ENCODE peak calls at places on chromosomes 5 and 9, in nine cellular contexts. U, D, H, Z, F, R, I, C and Y are unnamed samples.
A peak's percentile ranks its signal among the peaks of the same experiment; 100 is the strongest.

GRCh38 chr9:22813520-22813919 is 366.9 kb downstream of the DMRTA1 start:
- DNase-seq in H (no peak), D (no peak), F (no peak), Z (no peak), U (no peak), C (no peak), I (no peak), R (no peak), Y (peak; percentile 15)

GRCh38 chr5:15249152-15249551 is 250.8 kb upstream of the FBXL7 start:
- DNase-seq in F (no peak), D (no peak), I (no peak), H (no peak), Z (no peak), U (no peak), R (no peak), C (no peak), Y (no peak)

GRCh38 chr5:147628054-147628895 is 118.4 kb upstream of the DPYSL3 start:
- DNase-seq in F (peak; percentile 40), D (peak; percentile 1), Z (no peak), I (peak; percentile 63), C (peak; percentile 1), H (peak; percentile 34), R (peak; percentile 27), U (peak; percentile 78), Y (peak; percentile 71)

GRCh38 chr5:112420111-112420864 is 1.2 kb upstream of the EPB41L4A start:
- DNase-seq in R (no peak), Z (peak; percentile 86), F (peak; percentile 86), I (peak; percentile 81), D (no peak), U (peak; percentile 89), C (peak; percentile 15), H (peak; percentile 29), Y (peak; percentile 8)

GRCh38 chr5:146993876-146994530 is 115.4 kb upstream of the PPP2R2B start:
- DNase-seq in F (no peak), R (no peak), D (no peak), Z (no peak), I (no peak), H (peak; percentile 4), C (no peak), U (no peak), Y (peak; percentile 57)

GRCh38 chr9:127264462-127265040 is at the start of gene GARNL3:
- DNase-seq in R (no peak), I (no peak), H (no peak), C (no peak), U (no peak), Z (no peak), D (no peak), F (no peak), Y (peak; percentile 68)

GRCh38 chr5:170782438-170782837 is 1.1 kb upstream of the GABRP start:
- DNase-seq in R (no peak), F (no peak), D (no peak), C (no peak), Z (peak; percentile 63), H (no peak), U (no peak), I (no peak), Y (no peak)

GRCh38 chr9:116574027-116574679 is 113.0 kb upstream of the TRIM32 start:
- DNase-seq in H (no peak), F (no peak), U (peak; percentile 53), Z (no peak), D (no peak), R (no peak), C (no peak), I (no peak), Y (no peak)

GRCh38 chr5:16588434-16589214 is 28.2 kb downstream of the RETREG1 start:
- DNase-seq in Z (no peak), I (no peak), C (no peak), H (no peak), U (no peak), D (no peak), R (no peak), F (no peak), Y (no peak)

GRCh38 chr5:543351-543750 is 19.1 kb upstream of the SLC9A3 start:
- DNase-seq in C (no peak), I (no peak), U (no peak), H (no peak), D (no peak), Z (peak; percentile 31), R (no peak), F (no peak), Y (no peak)

GRCh38 chr9:131397100-131397790 is 3.4 kb downstream of the PRRC2B start:
- DNase-seq in H (no peak), U (peak; percentile 86), Z (no peak), R (no peak), D (no peak), I (no peak), F (no peak), C (no peak), Y (no peak)

GRCh38 chr9:86487222-86487841 is 133.1 kb upstream of the TUT7 start:
- DNase-seq in F (peak; percentile 44), R (no peak), I (no peak), D (no peak), Z (no peak), C (no peak), U (no peak), H (no peak), Y (peak; percentile 49)

GRCh38 chr5:150397749-150398431 is 14.8 kb downstream of the CD74 start:
- DNase-seq in U (no peak), Z (no peak), R (no peak), D (no peak), H (no peak), F (no peak), I (no peak), C (no peak), Y (no peak)

GRCh38 chr9:109242751-109243150 is 75.7 kb upstream of the FRRS1L start:
- DNase-seq in C (no peak), F (no peak), I (no peak), R (no peak), H (peak; percentile 15), U (no peak), D (no peak), Z (no peak), Y (peak; percentile 40)

GRCh38 chr5:156379198-156379597 is 52.2 kb downstream of the SGCD start:
- DNase-seq in C (no peak), Z (no peak), U (no peak), H (no peak), D (no peak), I (no peak), R (no peak), F (no peak), Y (no peak)

GRCh38 chr5:81554647-81555046 is 160.7 kb upstream of the ACOT12 start:
- DNase-seq in U (no peak), I (no peak), D (no peak), F (no peak), R (no peak), Z (no peak), C (no peak), H (no peak), Y (no peak)

GRCh38 chr5:6370580-6370979 is 7.8 kb downstream of the MED10 start:
- DNase-seq in U (no peak), Z (no peak), I (no peak), D (no peak), H (no peak), F (no peak), C (no peak), R (no peak), Y (no peak)